ENCODE peak calls at places on chromosomes 11 and 22, in ten cellular contexts. One of them, this sample, is unnamed.

GRCh38 chr22:46737105-46737975 is 712 bp downstream of the CERK start:
- DNase-seq in AG04450: no peak
- DNase-seq in amniotic stem cell: no peak
- DNase-seq in ovary: peak
- DNase-seq in fibroblast of lung: peak
- DNase-seq in body of pancreas: peak
- DNase-seq in A673: peak
- DNase-seq in RWPE1: peak
- DNase-seq in T-helper 9 cell: peak
- DNase-seq in OCI-LY7: peak
- DNase-seq in this sample: peak

GRCh38 chr22:38868886-38869381 is 3.1 kb downstream of the CBX6 start:
- DNase-seq in AG04450: peak
- DNase-seq in amniotic stem cell: peak
- DNase-seq in ovary: peak
- DNase-seq in fibroblast of lung: peak
- DNase-seq in body of pancreas: peak
- DNase-seq in A673: peak
- DNase-seq in RWPE1: peak
- DNase-seq in T-helper 9 cell: peak
- DNase-seq in OCI-LY7: peak
- DNase-seq in this sample: peak

GRCh38 chr11:67085617-67086016 is 29.0 kb downstream of the RHOD start:
- DNase-seq in AG04450: no peak
- DNase-seq in amniotic stem cell: no peak
- DNase-seq in ovary: no peak
- DNase-seq in fibroblast of lung: no peak
- DNase-seq in body of pancreas: no peak
- DNase-seq in A673: no peak
- DNase-seq in RWPE1: no peak
- DNase-seq in T-helper 9 cell: no peak
- DNase-seq in OCI-LY7: no peak
- DNase-seq in this sample: no peak

GRCh38 chr11:8806974-8807373 is 104.0 kb upstream of the AKIP1 start:
- DNase-seq in AG04450: no peak
- DNase-seq in amniotic stem cell: no peak
- DNase-seq in ovary: peak
- DNase-seq in fibroblast of lung: no peak
- DNase-seq in body of pancreas: no peak
- DNase-seq in A673: no peak
- DNase-seq in RWPE1: no peak
- DNase-seq in T-helper 9 cell: no peak
- DNase-seq in OCI-LY7: no peak
- DNase-seq in this sample: no peak

GRCh38 chr11:117187428-117187798 is 8.9 kb downstream of the SIDT2 start:
- DNase-seq in AG04450: no peak
- DNase-seq in amniotic stem cell: no peak
- DNase-seq in ovary: peak
- DNase-seq in fibroblast of lung: no peak
- DNase-seq in body of pancreas: no peak
- DNase-seq in A673: no peak
- DNase-seq in RWPE1: no peak
- DNase-seq in T-helper 9 cell: no peak
- DNase-seq in OCI-LY7: no peak
- DNase-seq in this sample: no peak

GRCh38 chr11:109133159-109133558 is 288.8 kb upstream of the C11orf87 start:
- DNase-seq in AG04450: no peak
- DNase-seq in amniotic stem cell: no peak
- DNase-seq in ovary: no peak
- DNase-seq in fibroblast of lung: no peak
- DNase-seq in body of pancreas: no peak
- DNase-seq in A673: no peak
- DNase-seq in RWPE1: no peak
- DNase-seq in T-helper 9 cell: no peak
- DNase-seq in OCI-LY7: no peak
- DNase-seq in this sample: no peak

GRCh38 chr11:95147364-95147905 is 57.8 kb downstream of the ENDOD1 start:
- DNase-seq in AG04450: peak
- DNase-seq in amniotic stem cell: peak
- DNase-seq in ovary: no peak
- DNase-seq in fibroblast of lung: peak
- DNase-seq in body of pancreas: peak
- DNase-seq in A673: peak
- DNase-seq in RWPE1: peak
- DNase-seq in T-helper 9 cell: no peak
- DNase-seq in OCI-LY7: no peak
- DNase-seq in this sample: peak

GRCh38 chr11:4459470-4459869 is 10.4 kb downstream of the OR52K2 start:
- DNase-seq in AG04450: no peak
- DNase-seq in amniotic stem cell: no peak
- DNase-seq in ovary: no peak
- DNase-seq in fibroblast of lung: no peak
- DNase-seq in body of pancreas: no peak
- DNase-seq in A673: no peak
- DNase-seq in RWPE1: no peak
- DNase-seq in T-helper 9 cell: no peak
- DNase-seq in OCI-LY7: no peak
- DNase-seq in this sample: no peak

GRCh38 chr11:127670372-127670771 is 669.8 kb upstream of the KIRREL3 start:
- DNase-seq in AG04450: no peak
- DNase-seq in amniotic stem cell: no peak
- DNase-seq in ovary: no peak
- DNase-seq in fibroblast of lung: no peak
- DNase-seq in body of pancreas: no peak
- DNase-seq in A673: no peak
- DNase-seq in RWPE1: no peak
- DNase-seq in T-helper 9 cell: no peak
- DNase-seq in OCI-LY7: no peak
- DNase-seq in this sample: no peak

GRCh38 chr22:46007848-46008261 is 30.9 kb upstream of the WNT7B start:
- DNase-seq in AG04450: peak
- DNase-seq in amniotic stem cell: peak
- DNase-seq in ovary: peak
- DNase-seq in fibroblast of lung: peak
- DNase-seq in body of pancreas: peak
- DNase-seq in A673: peak
- DNase-seq in RWPE1: peak
- DNase-seq in T-helper 9 cell: no peak
- DNase-seq in OCI-LY7: no peak
- DNase-seq in this sample: no peak

GRCh38 chr22:37985751-37986281 is 1.5 kb upstream of the SOX10 start:
- DNase-seq in AG04450: no peak
- DNase-seq in amniotic stem cell: no peak
- DNase-seq in ovary: no peak
- DNase-seq in fibroblast of lung: no peak
- DNase-seq in body of pancreas: no peak
- DNase-seq in A673: no peak
- DNase-seq in RWPE1: no peak
- DNase-seq in T-helper 9 cell: no peak
- DNase-seq in OCI-LY7: no peak
- DNase-seq in this sample: no peak

GRCh38 chr11:2791139-2791520 is 91.3 kb upstream of the KCNQ1OT1 start:
- DNase-seq in AG04450: no peak
- DNase-seq in amniotic stem cell: no peak
- DNase-seq in ovary: peak
- DNase-seq in fibroblast of lung: no peak
- DNase-seq in body of pancreas: peak
- DNase-seq in A673: no peak
- DNase-seq in RWPE1: no peak
- DNase-seq in T-helper 9 cell: no peak
- DNase-seq in OCI-LY7: no peak
- DNase-seq in this sample: no peak

GRCh38 chr11:118923721-118924587 is 1.8 kb downstream of the BCL9L start:
- DNase-seq in AG04450: no peak
- DNase-seq in amniotic stem cell: no peak
- DNase-seq in ovary: no peak
- DNase-seq in fibroblast of lung: no peak
- DNase-seq in body of pancreas: peak
- DNase-seq in A673: no peak
- DNase-seq in RWPE1: no peak
- DNase-seq in T-helper 9 cell: no peak
- DNase-seq in OCI-LY7: no peak
- DNase-seq in this sample: no peak

GRCh38 chr22:48277868-48278581 is 1515.6 kb downstream of the TBC1D22A start:
- DNase-seq in AG04450: no peak
- DNase-seq in amniotic stem cell: no peak
- DNase-seq in ovary: no peak
- DNase-seq in fibroblast of lung: no peak
- DNase-seq in body of pancreas: no peak
- DNase-seq in A673: peak
- DNase-seq in RWPE1: no peak
- DNase-seq in T-helper 9 cell: no peak
- DNase-seq in OCI-LY7: no peak
- DNase-seq in this sample: no peak

GRCh38 chr11:120431633-120432032 is 79.9 kb upstream of the GRIK4 start:
- DNase-seq in AG04450: peak
- DNase-seq in amniotic stem cell: no peak
- DNase-seq in ovary: no peak
- DNase-seq in fibroblast of lung: peak
- DNase-seq in body of pancreas: no peak
- DNase-seq in A673: peak
- DNase-seq in RWPE1: peak
- DNase-seq in T-helper 9 cell: no peak
- DNase-seq in OCI-LY7: peak
- DNase-seq in this sample: no peak

GRCh38 chr11:32316232-32316631 is 119.1 kb downstream of the WT1 start:
- DNase-seq in AG04450: no peak
- DNase-seq in amniotic stem cell: no peak
- DNase-seq in ovary: no peak
- DNase-seq in fibroblast of lung: no peak
- DNase-seq in body of pancreas: no peak
- DNase-seq in A673: no peak
- DNase-seq in RWPE1: no peak
- DNase-seq in T-helper 9 cell: no peak
- DNase-seq in OCI-LY7: no peak
- DNase-seq in this sample: no peak

GRCh38 chr11:126359431-126360048 is 4.1 kb downstream of the ST3GAL4 start:
- DNase-seq in AG04450: no peak
- DNase-seq in amniotic stem cell: no peak
- DNase-seq in ovary: peak
- DNase-seq in fibroblast of lung: peak
- DNase-seq in body of pancreas: peak
- DNase-seq in A673: peak
- DNase-seq in RWPE1: no peak
- DNase-seq in T-helper 9 cell: no peak
- DNase-seq in OCI-LY7: no peak
- DNase-seq in this sample: no peak

GRCh38 chr22:42688914-42689275 is 31.8 kb downstream of the A4GALT start:
- DNase-seq in AG04450: no peak
- DNase-seq in amniotic stem cell: no peak
- DNase-seq in ovary: no peak
- DNase-seq in fibroblast of lung: no peak
- DNase-seq in body of pancreas: no peak
- DNase-seq in A673: no peak
- DNase-seq in RWPE1: peak
- DNase-seq in T-helper 9 cell: no peak
- DNase-seq in OCI-LY7: no peak
- DNase-seq in this sample: no peak

GRCh38 chr11:10680956-10681487 is 12.5 kb downstream of the IRAG1 start:
- DNase-seq in AG04450: no peak
- DNase-seq in amniotic stem cell: no peak
- DNase-seq in ovary: no peak
- DNase-seq in fibroblast of lung: peak
- DNase-seq in body of pancreas: no peak
- DNase-seq in A673: no peak
- DNase-seq in RWPE1: no peak
- DNase-seq in T-helper 9 cell: no peak
- DNase-seq in OCI-LY7: no peak
- DNase-seq in this sample: no peak

GRCh38 chr11:129699711-129700304 is 115.8 kb upstream of the TMEM45B start:
- DNase-seq in AG04450: no peak
- DNase-seq in amniotic stem cell: no peak
- DNase-seq in ovary: no peak
- DNase-seq in fibroblast of lung: no peak
- DNase-seq in body of pancreas: no peak
- DNase-seq in A673: peak
- DNase-seq in RWPE1: no peak
- DNase-seq in T-helper 9 cell: no peak
- DNase-seq in OCI-LY7: no peak
- DNase-seq in this sample: no peak

GRCh38 chr22:23376256-23376655 is 195.9 kb downstream of the BCR start:
- DNase-seq in AG04450: no peak
- DNase-seq in amniotic stem cell: no peak
- DNase-seq in ovary: no peak
- DNase-seq in fibroblast of lung: no peak
- DNase-seq in body of pancreas: no peak
- DNase-seq in A673: peak
- DNase-seq in RWPE1: no peak
- DNase-seq in T-helper 9 cell: no peak
- DNase-seq in OCI-LY7: peak
- DNase-seq in this sample: peak

GRCh38 chr11:47270331-47271271 is 668 bp downstream of the MADD start:
- DNase-seq in AG04450: no peak
- DNase-seq in amniotic stem cell: no peak
- DNase-seq in ovary: no peak
- DNase-seq in fibroblast of lung: peak
- DNase-seq in body of pancreas: peak
- DNase-seq in A673: peak
- DNase-seq in RWPE1: peak
- DNase-seq in T-helper 9 cell: peak
- DNase-seq in OCI-LY7: peak
- DNase-seq in this sample: peak

GRCh38 chr22:20807315-20807752 is 33.4 kb downstream of the SERPIND1 start:
- DNase-seq in AG04450: peak
- DNase-seq in amniotic stem cell: peak
- DNase-seq in ovary: no peak
- DNase-seq in fibroblast of lung: peak
- DNase-seq in body of pancreas: no peak
- DNase-seq in A673: peak
- DNase-seq in RWPE1: peak
- DNase-seq in T-helper 9 cell: no peak
- DNase-seq in OCI-LY7: no peak
- DNase-seq in this sample: no peak

GRCh38 chr11:70799386-70799785 is 401.1 kb downstream of the CTTN start:
- DNase-seq in AG04450: no peak
- DNase-seq in amniotic stem cell: no peak
- DNase-seq in ovary: no peak
- DNase-seq in fibroblast of lung: peak
- DNase-seq in body of pancreas: no peak
- DNase-seq in A673: no peak
- DNase-seq in RWPE1: no peak
- DNase-seq in T-helper 9 cell: no peak
- DNase-seq in OCI-LY7: no peak
- DNase-seq in this sample: no peak

GRCh38 chr11:18322818-18323570 is 627 bp downstream of the GTF2H1 start:
- DNase-seq in AG04450: no peak
- DNase-seq in amniotic stem cell: no peak
- DNase-seq in ovary: no peak
- DNase-seq in fibroblast of lung: peak
- DNase-seq in body of pancreas: no peak
- DNase-seq in A673: no peak
- DNase-seq in RWPE1: no peak
- DNase-seq in T-helper 9 cell: no peak
- DNase-seq in OCI-LY7: no peak
- DNase-seq in this sample: no peak

GRCh38 chr22:20459862-20460261 is 22.2 kb upstream of the SCARF2 start:
- DNase-seq in AG04450: no peak
- DNase-seq in amniotic stem cell: no peak
- DNase-seq in ovary: no peak
- DNase-seq in fibroblast of lung: no peak
- DNase-seq in body of pancreas: no peak
- DNase-seq in A673: no peak
- DNase-seq in RWPE1: no peak
- DNase-seq in T-helper 9 cell: no peak
- DNase-seq in OCI-LY7: no peak
- DNase-seq in this sample: no peak

GRCh38 chr11:124749920-124750319 is 2.1 kb downstream of the VSIG2 start:
- DNase-seq in AG04450: no peak
- DNase-seq in amniotic stem cell: no peak
- DNase-seq in ovary: no peak
- DNase-seq in fibroblast of lung: no peak
- DNase-seq in body of pancreas: no peak
- DNase-seq in A673: no peak
- DNase-seq in RWPE1: no peak
- DNase-seq in T-helper 9 cell: no peak
- DNase-seq in OCI-LY7: no peak
- DNase-seq in this sample: peak

GRCh38 chr11:57491371-57492061 is 24.0 kb downstream of the SLC43A1 start:
- DNase-seq in AG04450: no peak
- DNase-seq in amniotic stem cell: no peak
- DNase-seq in ovary: no peak
- DNase-seq in fibroblast of lung: no peak
- DNase-seq in body of pancreas: no peak
- DNase-seq in A673: peak
- DNase-seq in RWPE1: no peak
- DNase-seq in T-helper 9 cell: peak
- DNase-seq in OCI-LY7: peak
- DNase-seq in this sample: peak

This sample was measured in RPMI8226.